ENCODE peak calls at places on chromosomes 13 and 19, in five cellular contexts. J is tibial nerve, Y is uterus, N is PC-3, H is HCT116. S is an unnamed sample.
A peak's percentile ranks its signal among the peaks of the same experiment; 100 is the strongest.

GRCh38 chr13:64305246-64305645 is 2889.6 kb upstream of the PCDH20 start:
- DNase-seq in N (peak; percentile 44), J (no peak), Y (no peak), H (no peak), S (no peak)

GRCh38 chr13:27628081-27628480 is 6.4 kb downstream of the POLR1D start:
- DNase-seq in J (no peak), H (no peak), N (no peak), Y (no peak), S (no peak)

GRCh38 chr19:48596679-48597465 is 9.7 kb upstream of the SPACA4 start:
- DNase-seq in J (no peak), N (no peak), Y (no peak), H (no peak), S (no peak)

GRCh38 chr13:76086729-76087128 is 450.6 kb downstream of the LMO7 start:
- DNase-seq in J (no peak), H (no peak), Y (no peak), N (no peak), S (no peak)

GRCh38 chr13:69496951-69497350 is 610.7 kb upstream of the ATXN8OS start:
- DNase-seq in J (no peak), H (no peak), N (no peak), Y (no peak), S (no peak)

GRCh38 chr13:114035583-114036501 is 62.0 kb upstream of the C13orf46 start:
- DNase-seq in J (peak; percentile 50), N (no peak), Y (no peak), H (no peak), S (peak; percentile 87)

GRCh38 chr13:42454749-42455148 is 119.2 kb upstream of the TNFSF11 start:
- DNase-seq in Y (no peak), N (no peak), J (no peak), H (no peak), S (no peak)

GRCh38 chr13:51773515-51773914 is 30.4 kb downstream of the DHRS12 start:
- DNase-seq in N (no peak), H (no peak), J (no peak), Y (no peak), S (no peak)

GRCh38 chr13:108816381-108816780 is 187.0 kb downstream of the MYO16 start:
- DNase-seq in J (no peak), H (no peak), N (no peak), Y (no peak), S (no peak)

GRCh38 chr19:33176670-33177416 is 17.3 kb upstream of the LRP3 start:
- DNase-seq in J (peak; percentile 99), H (peak; percentile 97), N (peak; percentile 95), Y (peak; percentile 99), S (peak; percentile 96)

GRCh38 chr13:111632906-111633305 is 312.5 kb downstream of the TEX29 start:
- DNase-seq in Y (no peak), H (no peak), J (no peak), N (no peak), S (no peak)

GRCh38 chr19:1258707-1259205 is 10.4 kb downstream of the MIDN start:
- DNase-seq in N (no peak), Y (no peak), H (no peak), J (no peak), S (no peak)

GRCh38 chr19:1258161-1258492 is 9.7 kb downstream of the MIDN start:
- DNase-seq in N (no peak), H (no peak), J (no peak), Y (no peak), S (no peak)

GRCh38 chr19:1257475-1258160 is 9.2 kb downstream of the MIDN start:
- DNase-seq in N (no peak), Y (no peak), J (no peak), H (no peak), S (no peak)

GRCh38 chr19:1255186-1256161 is 7.1 kb downstream of the MIDN start:
- DNase-seq in N (no peak), J (no peak), H (no peak), Y (no peak), S (peak; percentile 92)

GRCh38 chr19:1256646-1257474 is 8.5 kb downstream of the MIDN start:
- DNase-seq in Y (no peak), J (no peak), N (no peak), H (no peak), S (no peak)
- H3K27ac ChIP-seq in Y (peak overlapping the region; percentile 95), J (no peak overlapping the region), N (no peak overlapping the region), H (peak overlapping the region; percentile 90), S (peak overlapping the region; percentile 99)

GRCh38 chr19:42311612-42312160 is 1.4 kb upstream of the TMEM145 start:
- DNase-seq in J (no peak), H (no peak), N (no peak), Y (no peak), S (no peak)
- TF ChIP-seq CTCF in J (no peak), H (no peak), N (no peak), Y (no peak), S (no peak)

GRCh38 chr13:99948411-99948810 is 23.2 kb downstream of the ZIC5 start:
- DNase-seq in Y (no peak), N (no peak), J (no peak), H (no peak), S (no peak)

GRCh38 chr13:99948907-99949656 is 22.5 kb downstream of the ZIC5 start:
- DNase-seq in Y (no peak), J (no peak), H (no peak), N (no peak), S (no peak)

GRCh38 chr13:99947666-99948065 is 23.9 kb downstream of the ZIC5 start:
- DNase-seq in N (no peak), Y (no peak), H (no peak), J (no peak), S (no peak)

GRCh38 chr13:99953138-99953755 is 18.3 kb downstream of the ZIC5 start:
- DNase-seq in Y (no peak), N (no peak), H (no peak), J (no peak), S (no peak)

GRCh38 chr13:99949657-99950413 is 21.7 kb downstream of the ZIC5 start:
- DNase-seq in J (no peak), H (no peak), Y (no peak), N (no peak), S (no peak)
- H3K27me3 ChIP-seq in J (no peaks in the 10 kb centered on the region), H (no peaks in the 10 kb centered on the region), Y (no peaks in the 10 kb centered on the region), N (peaks cover 58% of the 10 kb centered on the region), S (no peaks in the 10 kb centered on the region)

DNA sequence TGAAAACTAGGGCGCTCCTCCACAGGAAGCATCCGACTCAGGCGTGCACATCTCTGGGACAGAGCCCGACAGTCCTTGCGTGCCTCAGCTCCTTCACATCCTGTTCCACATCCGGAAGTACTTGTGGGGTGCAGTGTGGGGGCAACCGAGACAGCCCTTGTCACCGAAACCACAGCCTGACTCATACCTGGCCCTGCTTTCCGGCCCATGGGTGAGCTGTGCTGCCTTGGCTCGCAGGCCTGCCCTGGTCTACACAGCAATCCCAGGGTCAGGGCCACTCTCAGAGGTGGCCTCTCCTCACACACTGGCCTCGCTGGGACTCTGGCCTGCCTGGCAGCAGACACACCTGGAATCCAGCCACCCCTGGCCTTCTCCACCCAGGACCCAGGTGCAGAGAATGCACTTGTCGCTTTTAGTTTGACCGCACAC is 100.4 kb downstream of the STK24 start:
- DNase-seq in Y (peak; percentile 58), J (no peak), H (peak; percentile 64), N (peak; percentile 82), S (no peak)
- H3K27ac ChIP-seq in Y (peak overlapping the region; percentile 14), J (no peak overlapping the region), H (peak overlapping the region; percentile 76), N (peak overlapping the region; percentile 96), S (no peak overlapping the region)

GRCh38 chr13:36850790-36851438 is 31.9 kb downstream of the RFXAP start:
- DNase-seq in H (no peak), J (no peak), N (no peak), Y (no peak), S (no peak)

GRCh38 chr13:36847541-36848045 is 28.6 kb downstream of the RFXAP start:
- DNase-seq in Y (no peak), H (no peak), N (no peak), J (no peak), S (no peak)

GRCh38 chr13:36848228-36848982 is 29.4 kb downstream of the RFXAP start:
- DNase-seq in N (no peak), H (no peak), J (no peak), Y (no peak), S (no peak)
- TF ChIP-seq CTCF in N (no peak), H (no peak), J (no peak), Y (no peak), S (no peak)

DNA sequence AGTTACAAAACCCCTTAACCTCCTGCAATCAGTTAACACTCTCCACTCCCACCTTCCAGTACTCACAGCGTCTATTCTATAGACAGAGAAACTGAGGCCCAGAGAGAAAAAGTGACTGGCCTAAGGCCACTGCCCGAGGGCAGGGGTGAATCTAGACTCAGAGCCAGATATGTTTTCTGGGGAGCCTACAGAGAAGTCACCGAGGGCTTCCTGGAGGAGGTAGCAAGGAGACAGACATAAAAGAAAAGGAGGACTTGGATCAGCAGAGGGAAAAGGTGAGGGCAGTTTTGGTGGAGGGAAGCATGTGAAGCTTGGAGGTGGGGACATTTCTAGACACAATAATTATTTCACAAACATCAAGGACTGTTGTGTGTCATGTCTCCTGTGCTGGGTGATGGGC is 1.6 kb upstream of the COMP start:
- DNase-seq in Y (no peak), N (no peak), J (no peak), H (no peak), S (no peak)
- H3K27me3 ChIP-seq in Y (peaks cover 27% of the 10 kb centered on the region), N (peaks cover 27% of the 10 kb centered on the region), J (no peaks in the 10 kb centered on the region), H (no peaks in the 10 kb centered on the region), S (peaks cover 50% of the 10 kb centered on the region)

DNA sequence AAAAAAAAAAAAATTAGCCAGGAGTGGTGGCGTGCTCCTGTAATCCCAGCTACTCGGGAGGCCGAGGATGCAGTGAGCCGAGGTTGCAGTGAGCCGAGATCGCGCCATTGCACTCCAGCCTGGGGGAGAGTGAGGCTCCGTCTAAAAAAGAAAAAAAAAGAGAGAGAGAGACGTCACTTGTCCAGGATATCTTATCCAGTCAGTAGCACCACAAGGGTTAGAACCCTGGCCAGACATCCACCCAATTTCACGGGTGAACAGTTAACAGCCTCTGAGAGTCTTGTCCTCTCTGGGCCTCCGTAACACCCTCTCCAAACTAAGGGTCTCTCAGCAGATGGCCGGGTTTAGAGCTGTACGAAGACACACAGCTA is 917 bp upstream of the CLPTM1 start:
- DNase-seq in H (no peak), Y (no peak), J (no peak), N (no peak), S (no peak)
- H3K27ac ChIP-seq in H (peak overlapping the region; percentile 98), Y (peak overlapping the region; percentile 90), J (peak overlapping the region; percentile 80), N (peak overlapping the region; percentile 92), S (peak overlapping the region; percentile 96)

DNA sequence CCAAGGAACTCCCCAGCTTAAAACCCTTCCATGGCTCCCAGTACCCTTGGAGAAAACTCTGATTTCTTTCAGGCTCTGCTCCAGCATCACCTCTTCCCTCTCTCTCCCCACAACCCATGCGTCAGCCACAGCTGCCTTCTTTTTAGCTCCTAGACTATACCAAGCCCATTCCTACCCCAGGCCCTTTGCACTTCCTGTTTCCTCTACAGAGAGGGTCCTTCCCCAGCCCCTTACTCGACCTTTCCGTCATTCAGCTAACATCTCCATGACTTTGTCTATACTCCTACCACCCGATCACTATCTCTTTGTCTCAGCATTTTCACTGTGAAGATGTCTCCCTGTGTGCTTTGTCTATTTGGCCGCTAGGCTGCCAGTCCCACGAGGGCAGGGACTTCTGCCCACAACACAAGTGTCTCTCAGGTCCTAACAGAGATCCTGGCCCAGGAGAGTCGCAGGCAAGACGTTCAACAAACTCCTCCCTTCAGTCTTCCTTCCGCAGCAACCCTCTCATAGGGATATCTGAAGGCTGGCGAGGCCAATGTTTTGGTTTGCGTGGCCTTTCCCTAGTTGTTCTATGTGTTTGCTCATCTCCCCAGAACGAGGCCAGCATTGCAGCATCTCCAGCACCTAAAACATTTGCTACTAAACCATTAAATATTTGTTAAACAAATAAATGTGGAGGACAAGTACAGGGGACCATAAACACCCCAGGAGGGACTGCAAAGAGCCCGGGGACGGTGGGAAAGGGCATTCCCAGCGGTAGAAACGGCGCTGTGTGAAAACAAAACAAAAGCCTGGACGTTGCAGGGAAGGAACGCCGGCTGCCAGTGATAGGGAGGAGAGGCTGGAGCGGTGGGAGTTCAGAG is 816 bp downstream of the CCNP start:
- DNase-seq in H (no peak), Y (no peak), N (no peak), J (no peak), S (no peak)
- TF ChIP-seq CTCF in H (no peak), Y (no peak), N (no peak), J (no peak), S (no peak)

S was measured in dorsolateral prefrontal cortex.